ENCODE peak calls at places on chromosomes 3 and 15, in four cellular contexts. One of them, this sample, is unnamed.

GRCh38 chr15:62059818-62060115 is 480 bp downstream of the VPS13C start:
- DNase-seq in SK-N-SH: no peak
- DNase-seq in A549: peak; percentile 62
- DNase-seq in IMR-90: peak; percentile 51
- DNase-seq in this sample: peak; percentile 69

GRCh38 chr3:169297214-169297613 is 366.3 kb downstream of the MECOM start:
- DNase-seq in SK-N-SH: no peak
- DNase-seq in IMR-90: no peak
- DNase-seq in A549: no peak
- DNase-seq in this sample: no peak

GRCh38 chr3:181952221-181952620 is 240.5 kb downstream of the SOX2 start:
- DNase-seq in SK-N-SH: no peak
- DNase-seq in A549: no peak
- DNase-seq in IMR-90: no peak
- DNase-seq in this sample: no peak

GRCh38 chr3:96430019-96430541 is 384.3 kb upstream of the EPHA6 start:
- DNase-seq in IMR-90: no peak
- DNase-seq in SK-N-SH: no peak
- DNase-seq in A549: no peak
- DNase-seq in this sample: no peak

GRCh38 chr3:125313060-125313635 is 62.0 kb downstream of the ZNF148 start:
- DNase-seq in A549: no peak
- DNase-seq in IMR-90: peak; percentile 79
- DNase-seq in SK-N-SH: no peak
- DNase-seq in this sample: peak; percentile 5

GRCh38 chr3:55615694-55616310 is 128.7 kb upstream of the WNT5A start:
- DNase-seq in SK-N-SH: no peak
- DNase-seq in A549: no peak
- DNase-seq in IMR-90: no peak
- DNase-seq in this sample: no peak

GRCh38 chr15:49832421-49832980 is 211.7 kb downstream of the DTWD1 start:
- DNase-seq in SK-N-SH: peak; percentile 5
- DNase-seq in IMR-90: no peak
- DNase-seq in A549: peak; percentile 79
- DNase-seq in this sample: no peak

GRCh38 chr15:65914981-65915925 is 46.0 kb downstream of the RAB11A start:
- DNase-seq in SK-N-SH: no peak
- DNase-seq in IMR-90: no peak
- DNase-seq in A549: no peak
- DNase-seq in this sample: no peak

GRCh38 chr3:43405888-43406636 is 119.7 kb downstream of the SNRK start:
- DNase-seq in A549: no peak
- DNase-seq in SK-N-SH: no peak
- DNase-seq in IMR-90: peak; percentile 92
- DNase-seq in this sample: peak; percentile 26

GRCh38 chr3:124559650-124560405 is 170.4 kb upstream of the UMPS start:
- DNase-seq in A549: peak; percentile 83
- DNase-seq in SK-N-SH: peak; percentile 78
- DNase-seq in IMR-90: peak; percentile 83
- DNase-seq in this sample: peak; percentile 77

GRCh38 chr15:40058476-40059140 is 19.6 kb upstream of the SRP14 start:
- DNase-seq in IMR-90: peak; percentile 76
- DNase-seq in A549: no peak
- DNase-seq in SK-N-SH: no peak
- DNase-seq in this sample: no peak

GRCh38 chr3:112519424-112520001 is 20.2 kb upstream of the BTLA start:
- DNase-seq in IMR-90: peak; percentile 78
- DNase-seq in SK-N-SH: peak; percentile 40
- DNase-seq in A549: peak; percentile 73
- DNase-seq in this sample: peak; percentile 14

GRCh38 chr3:111954228-111954990 is 24.4 kb upstream of the ABHD10 start:
- DNase-seq in IMR-90: peak; percentile 11
- DNase-seq in SK-N-SH: no peak
- DNase-seq in A549: no peak
- DNase-seq in this sample: no peak

GRCh38 chr15:39788800-39789565 is 6.3 kb upstream of the FSIP1 start:
- DNase-seq in SK-N-SH: no peak
- DNase-seq in A549: no peak
- DNase-seq in IMR-90: peak; percentile 80
- DNase-seq in this sample: no peak

GRCh38 chr3:71260782-71261181 is 322.7 kb downstream of the FOXP1 start:
- DNase-seq in A549: no peak
- DNase-seq in SK-N-SH: no peak
- DNase-seq in IMR-90: no peak
- DNase-seq in this sample: no peak

GRCh38 chr3:72818915-72819314 is 29.3 kb downstream of the SHQ1 start:
- DNase-seq in A549: no peak
- DNase-seq in SK-N-SH: no peak
- DNase-seq in IMR-90: peak; percentile 93
- DNase-seq in this sample: no peak

GRCh38 chr3:161630791-161631190 is 134.2 kb downstream of the OTOL1 start:
- DNase-seq in A549: no peak
- DNase-seq in SK-N-SH: no peak
- DNase-seq in IMR-90: no peak
- DNase-seq in this sample: no peak

GRCh38 chr3:134353831-134354611 is 20.2 kb downstream of the AMOTL2 start:
- DNase-seq in A549: no peak
- DNase-seq in IMR-90: no peak
- DNase-seq in SK-N-SH: no peak
- DNase-seq in this sample: no peak

GRCh38 chr3:190012314-190012782 is 108.3 kb downstream of the P3H2 start:
- DNase-seq in SK-N-SH: no peak
- DNase-seq in A549: peak; percentile 73
- DNase-seq in IMR-90: peak; percentile 54
- DNase-seq in this sample: no peak

GRCh38 chr3:141710888-141711616 is 27.0 kb upstream of the RNF7 start:
- DNase-seq in A549: no peak
- DNase-seq in SK-N-SH: no peak
- DNase-seq in IMR-90: peak; percentile 94
- DNase-seq in this sample: no peak

GRCh38 chr15:57921371-57921770 is 144.1 kb downstream of the ALDH1A2 start:
- DNase-seq in A549: no peak
- DNase-seq in SK-N-SH: no peak
- DNase-seq in IMR-90: no peak
- DNase-seq in this sample: no peak

GRCh38 chr3:13513051-13513912 is 33.2 kb downstream of the HDAC11 start:
- DNase-seq in IMR-90: peak; percentile 17
- DNase-seq in A549: no peak
- DNase-seq in SK-N-SH: peak; percentile 70
- DNase-seq in this sample: no peak

GRCh38 chr3:58034738-58035511 is 26.7 kb downstream of the FLNB start:
- DNase-seq in IMR-90: no peak
- DNase-seq in A549: no peak
- DNase-seq in SK-N-SH: no peak
- DNase-seq in this sample: peak; percentile 52

GRCh38 chr15:48644498-48644826 is 1.0 kb downstream of the FBN1 start:
- DNase-seq in A549: no peak
- DNase-seq in IMR-90: peak; percentile 38
- DNase-seq in SK-N-SH: no peak
- DNase-seq in this sample: no peak

GRCh38 chr15:45456212-45457106 is 66.1 kb downstream of the SLC30A4 start:
- DNase-seq in SK-N-SH: peak; percentile 49
- DNase-seq in A549: peak; percentile 92
- DNase-seq in IMR-90: peak; percentile 100
- DNase-seq in this sample: peak; percentile 73

GRCh38 chr3:16048435-16049318 is 125.8 kb upstream of the GALNT15 start:
- DNase-seq in IMR-90: peak; percentile 81
- DNase-seq in SK-N-SH: peak; percentile 83
- DNase-seq in A549: peak; percentile 85
- DNase-seq in this sample: peak; percentile 70

GRCh38 chr15:99613887-99614642 is 48.3 kb downstream of the MEF2A start:
- DNase-seq in SK-N-SH: no peak
- DNase-seq in IMR-90: peak; percentile 62
- DNase-seq in A549: no peak
- DNase-seq in this sample: no peak

GRCh38 chr15:39172380-39173281 is 408.2 kb upstream of the THBS1 start:
- DNase-seq in A549: no peak
- DNase-seq in SK-N-SH: no peak
- DNase-seq in IMR-90: peak; percentile 79
- DNase-seq in this sample: no peak

GRCh38 chr15:55403531-55403930 is 4.6 kb downstream of the CCPG1 start:
- DNase-seq in SK-N-SH: no peak
- DNase-seq in A549: peak; percentile 51
- DNase-seq in IMR-90: peak; percentile 49
- DNase-seq in this sample: peak; percentile 79

GRCh38 chr3:10753964-10754363 is 62.1 kb upstream of the SLC6A11 start:
- DNase-seq in SK-N-SH: no peak
- DNase-seq in IMR-90: peak; percentile 32
- DNase-seq in A549: no peak
- DNase-seq in this sample: peak; percentile 55

GRCh38 chr3:183210862-183211341 is 42.2 kb upstream of the B3GNT5 start:
- DNase-seq in IMR-90: no peak
- DNase-seq in SK-N-SH: no peak
- DNase-seq in A549: no peak
- DNase-seq in this sample: no peak

GRCh38 chr15:48582472-48583235 is 62.9 kb downstream of the FBN1 start:
- DNase-seq in IMR-90: peak; percentile 83
- DNase-seq in SK-N-SH: no peak
- DNase-seq in A549: no peak
- DNase-seq in this sample: no peak

GRCh38 chr3:6444888-6445658 is 415.8 kb upstream of the GRM7 start:
- DNase-seq in IMR-90: no peak
- DNase-seq in A549: no peak
- DNase-seq in SK-N-SH: no peak
- DNase-seq in this sample: peak; percentile 14

GRCh38 chr3:63479661-63480035 is 172.8 kb upstream of the SNTN start:
- DNase-seq in A549: no peak
- DNase-seq in SK-N-SH: no peak
- DNase-seq in IMR-90: no peak
- DNase-seq in this sample: no peak

DNA sequence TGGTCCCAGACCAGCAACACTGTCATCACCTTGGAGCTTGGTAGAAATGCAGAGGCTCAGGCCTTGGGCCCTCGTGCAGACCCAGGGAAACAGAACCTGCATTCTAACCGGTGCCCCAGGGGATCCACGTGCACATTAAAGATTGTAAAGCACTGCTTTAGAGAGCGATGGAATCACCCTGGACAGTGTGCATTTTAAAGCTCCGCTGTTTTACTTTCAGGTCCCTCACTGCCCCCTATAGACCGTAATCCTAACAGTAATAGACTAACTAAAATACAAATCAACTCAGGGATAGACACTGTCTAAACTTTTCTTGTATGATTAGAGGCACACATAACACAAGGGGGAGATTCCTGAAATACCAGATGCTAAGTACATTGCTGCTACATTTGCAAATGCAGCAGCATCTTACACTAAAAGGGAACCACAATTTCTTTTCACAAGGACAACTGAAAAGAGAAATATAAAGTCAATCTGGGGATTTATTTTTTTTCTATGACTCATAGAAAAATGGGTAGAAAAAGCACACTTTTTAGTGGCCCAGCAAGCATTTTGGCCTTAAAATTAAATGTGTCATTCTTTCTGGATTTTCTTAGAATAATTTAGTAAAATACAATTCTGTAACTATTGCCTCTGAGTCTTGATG is 10.5 kb upstream of the SH3GL3 start:
- DNase-seq in IMR-90: peak; percentile 52
- DNase-seq in SK-N-SH: peak; percentile 42
- DNase-seq in A549: peak; percentile 63
- DNase-seq in this sample: peak; percentile 18
- TF ChIP-seq RFX5 in IMR-90: no peak
- TF ChIP-seq RFX5 in SK-N-SH: no peak
- TF ChIP-seq RFX5 in A549: no peak
- TF ChIP-seq RFX5 in this sample: no peak

GRCh38 chr3:159787191-159787590 is 201.4 kb upstream of the IL12A start:
- DNase-seq in SK-N-SH: no peak
- DNase-seq in IMR-90: peak; percentile 94
- DNase-seq in A549: peak; percentile 90
- DNase-seq in this sample: no peak
- TF ChIP-seq RFX5 in SK-N-SH: no peak
- TF ChIP-seq RFX5 in IMR-90: no peak
- TF ChIP-seq RFX5 in A549: no peak
- TF ChIP-seq RFX5 in this sample: no peak

GRCh38 chr3:122397136-122397645 is 13.2 kb downstream of the FAM162A start:
- DNase-seq in IMR-90: peak; percentile 42
- DNase-seq in A549: no peak
- DNase-seq in SK-N-SH: no peak
- DNase-seq in this sample: no peak
- TF ChIP-seq RFX5 in IMR-90: no peak
- TF ChIP-seq RFX5 in A549: no peak
- TF ChIP-seq RFX5 in SK-N-SH: no peak
- TF ChIP-seq RFX5 in this sample: no peak

DNA sequence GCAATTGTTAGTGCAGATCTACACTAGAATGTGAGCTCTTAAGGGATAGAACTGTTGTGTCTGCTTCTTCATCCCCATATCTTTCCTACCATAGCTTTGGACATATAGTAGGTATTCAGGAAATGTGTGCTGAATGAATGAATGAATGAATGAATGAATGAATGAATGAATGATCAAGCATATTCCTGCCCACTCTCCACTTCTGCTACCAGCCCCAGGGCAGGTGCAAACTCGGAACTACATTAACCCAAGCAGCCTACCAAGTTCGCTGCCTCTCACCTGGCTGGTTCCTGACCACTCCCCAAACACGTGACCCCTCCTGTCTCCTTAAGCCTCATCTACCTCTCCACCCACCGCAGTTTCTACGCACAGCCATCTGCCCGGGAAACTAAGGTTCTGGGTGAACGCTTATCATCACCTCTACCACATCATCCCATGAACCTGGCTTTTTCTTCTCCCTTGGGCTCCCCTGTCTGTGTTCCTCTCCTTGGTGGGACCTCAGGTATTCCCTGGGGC is 26.8 kb downstream of the PAQR5 start:
- DNase-seq in SK-N-SH: no peak
- DNase-seq in IMR-90: no peak
- DNase-seq in A549: no peak
- DNase-seq in this sample: no peak
- TF ChIP-seq RFX5 in SK-N-SH: no peak
- TF ChIP-seq RFX5 in IMR-90: no peak
- TF ChIP-seq RFX5 in A549: no peak
- TF ChIP-seq RFX5 in this sample: no peak

DNA sequence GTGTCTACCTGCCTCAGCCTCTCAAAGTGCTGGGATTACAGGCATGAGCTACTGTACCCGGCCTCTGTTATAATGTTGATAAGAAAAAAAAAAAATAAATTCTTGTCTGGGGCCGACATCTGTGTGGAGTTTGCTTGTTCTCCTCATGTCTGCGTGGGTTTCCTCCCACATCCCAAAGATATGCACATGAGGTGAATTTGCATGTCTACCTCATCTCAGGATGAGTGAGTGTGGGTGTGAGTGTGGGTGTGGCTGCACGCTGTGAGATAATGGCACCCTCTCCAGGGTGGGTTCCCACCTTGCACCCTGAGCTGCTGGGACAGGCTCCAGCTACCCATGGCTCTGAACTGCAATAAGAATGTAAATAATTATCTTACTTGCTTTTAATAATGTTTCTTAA is 25.9 kb upstream of the UACA start:
- DNase-seq in A549: peak; percentile 68
- DNase-seq in IMR-90: peak; percentile 66
- DNase-seq in SK-N-SH: no peak
- DNase-seq in this sample: peak; percentile 36
- TF ChIP-seq RFX5 in A549: no peak
- TF ChIP-seq RFX5 in IMR-90: no peak
- TF ChIP-seq RFX5 in SK-N-SH: no peak
- TF ChIP-seq RFX5 in this sample: no peak

This sample was measured in K562.